ENCODE peak calls at places on chromosomes 1 and 21, in nine cellular contexts. D is fibroblast of villous mesenchyme, K is fibroblast of lung, Y is AG10803, S is GM12865, O is astrocyte of the cerebellum, R is mammary epithelial cell, Q is right atrium auricular region, X is hepatocyte. L is an unnamed sample.
A peak's percentile ranks its signal among the peaks of the same experiment; 100 is the strongest.

GRCh38 chr1:93708734-93709481 is 27.3 kb upstream of the BCAR3 start:
- DNase-seq in Y (no peak), K (no peak), Q (no peak), R (no peak), D (peak; percentile 78), S (peak; percentile 64), X (peak; percentile 49), O (no peak), L (no peak)

GRCh38 chr1:163781146-163781545 is 459.4 kb downstream of the NUF2 start:
- DNase-seq in K (no peak), Q (no peak), R (no peak), S (no peak), O (no peak), D (no peak), Y (no peak), X (no peak), L (no peak)

GRCh38 chr1:113389953-113390834 is at the start of gene MAGI3:
- DNase-seq in K (peak; percentile 98), S (peak; percentile 96), R (peak; percentile 99), O (peak; percentile 97), Y (peak; percentile 97), X (peak; percentile 99), D (peak; percentile 98), Q (peak; percentile 98), L (peak; percentile 97)

GRCh38 chr1:95061445-95062006 is 11.2 kb downstream of the ALG14 start:
- DNase-seq in D (no peak), R (no peak), Y (no peak), X (no peak), S (no peak), Q (no peak), K (no peak), O (no peak), L (no peak)

GRCh38 chr1:206953126-206953525 is 6.9 kb upstream of the PIGR start:
- DNase-seq in Q (no peak), Y (no peak), X (no peak), O (no peak), S (no peak), K (no peak), D (no peak), R (no peak), L (no peak)

GRCh38 chr1:194159941-194160340 is 973.5 kb upstream of the B3GALT2 start:
- DNase-seq in X (no peak), S (no peak), O (no peak), K (peak; percentile 9), Q (no peak), D (no peak), R (no peak), Y (no peak), L (peak; percentile 6)

GRCh38 chr1:183019860-183020259 is 3.4 kb upstream of the LAMC1 start:
- DNase-seq in D (no peak), K (peak; percentile 77), O (peak; percentile 77), Q (no peak), S (no peak), R (peak; percentile 42), Y (peak; percentile 48), X (no peak), L (no peak)

GRCh38 chr1:71587961-71588360 is 507.1 kb upstream of the ZRANB2 start:
- DNase-seq in D (peak; percentile 30), X (peak; percentile 29), R (peak; percentile 18), Q (no peak), Y (peak; percentile 58), K (peak; percentile 15), S (peak; percentile 6), O (peak; percentile 26), L (peak; percentile 19)

GRCh38 chr1:151710187-151710586 is 6.4 kb downstream of the CELF3 start:
- DNase-seq in K (peak; percentile 59), S (peak; percentile 54), O (no peak), Y (peak; percentile 29), X (no peak), R (no peak), D (no peak), Q (no peak), L (peak; percentile 12)

GRCh38 chr1:160169553-160170399 is 18.4 kb downstream of the ATP1A4 start:
- DNase-seq in X (no peak), O (peak; percentile 93), S (peak; percentile 89), K (no peak), Q (no peak), D (no peak), R (no peak), Y (no peak), L (no peak)

GRCh38 chr1:7681401-7681800 is 89.7 kb upstream of the VAMP3 start:
- DNase-seq in K (no peak), X (no peak), R (no peak), D (no peak), Q (no peak), O (no peak), Y (no peak), S (no peak), L (no peak)

GRCh38 chr1:20322825-20323612 is 32.3 kb downstream of the VWA5B1 start:
- DNase-seq in X (no peak), Y (no peak), Q (no peak), K (peak; percentile 92), R (no peak), S (peak; percentile 52), D (no peak), O (no peak), L (no peak)

GRCh38 chr1:212670882-212671281 is 28.8 kb downstream of the BATF3 start:
- DNase-seq in Y (no peak), R (no peak), Q (peak; percentile 28), K (no peak), X (no peak), S (no peak), D (no peak), O (no peak), L (no peak)

GRCh38 chr21:14995695-14996490 is 68.9 kb downstream of the NRIP1 start:
- DNase-seq in Y (peak; percentile 55), S (no peak), R (peak; percentile 13), K (peak; percentile 80), X (no peak), Q (no peak), D (no peak), O (peak; percentile 73), L (peak; percentile 26)

GRCh38 chr21:40143822-40144525 is 276.7 kb downstream of the PCP4 start:
- DNase-seq in S (peak; percentile 43), Q (peak; percentile 65), D (peak; percentile 13), Y (peak; percentile 36), R (peak; percentile 24), K (peak; percentile 26), X (peak; percentile 83), O (peak; percentile 38), L (peak; percentile 37)

GRCh38 chr1:167533851-167534300 is 15.5 kb upstream of the CD247 start:
- DNase-seq in S (peak; percentile 68), D (peak; percentile 55), K (peak; percentile 18), Q (peak; percentile 72), Y (peak; percentile 37), X (peak; percentile 83), R (peak; percentile 68), O (peak; percentile 53), L (peak; percentile 24)

DNA sequence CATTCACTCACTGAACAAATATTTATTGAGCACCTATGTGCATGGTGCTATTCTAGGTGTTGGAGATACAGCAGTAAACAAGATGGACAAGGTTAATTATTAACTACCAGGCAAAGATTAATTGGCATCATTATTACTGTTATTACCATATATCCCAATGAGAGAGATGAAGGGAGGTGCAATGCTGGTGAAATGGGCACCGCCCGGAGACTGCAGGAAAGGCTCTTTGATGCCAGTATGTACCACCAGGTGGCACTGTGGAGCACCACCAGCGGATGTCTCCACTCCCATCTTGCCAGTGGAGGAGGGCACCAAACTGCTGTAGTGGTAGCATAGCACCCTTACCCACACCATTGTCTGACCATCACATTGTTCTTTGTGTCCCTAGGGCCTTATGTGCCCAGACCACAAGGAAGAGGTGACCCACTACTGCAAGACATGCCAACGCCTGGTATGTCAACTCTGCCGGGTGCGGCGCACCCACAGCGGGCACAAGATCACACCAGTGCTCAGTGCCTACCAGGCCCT is 3.0 kb downstream of the TRIM46 start:
- DNase-seq in X (peak; percentile 87), Q (peak; percentile 87), Y (peak; percentile 69), D (peak; percentile 65), O (peak; percentile 34), R (peak; percentile 57), S (peak; percentile 82), K (peak; percentile 50), L (peak; percentile 60)
- TF ChIP-seq CTCF in X (peak; percentile 78), Q (peak; percentile 95), Y (peak; percentile 94), D (peak; percentile 89), O (peak; percentile 96), R (peak; percentile 92), S (peak; percentile 91), K (peak; percentile 95), L (peak; percentile 97)

DNA sequence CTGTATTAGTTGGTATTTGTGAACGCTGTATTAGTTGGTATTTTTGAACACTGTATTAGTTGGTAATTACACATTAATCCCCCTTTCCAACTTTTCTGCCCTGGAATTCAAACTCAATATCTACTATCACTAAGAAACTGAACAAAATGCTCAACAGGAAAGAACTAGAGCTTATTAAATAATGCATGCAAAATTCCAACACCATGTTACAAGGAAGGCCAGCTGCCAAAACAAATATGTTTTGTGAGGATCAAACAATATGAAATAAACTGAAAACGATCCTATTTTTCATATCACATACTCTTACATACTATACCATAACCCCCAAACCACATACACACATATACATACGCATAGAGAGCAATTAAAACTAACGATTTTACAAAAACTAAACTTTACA is 104.9 kb downstream of the CDC42BPA start:
- DNase-seq in Q (no peak), Y (no peak), K (no peak), O (no peak), D (no peak), X (no peak), R (no peak), S (no peak), L (no peak)
- TF ChIP-seq CTCF in Q (no peak), Y (no peak), K (no peak), O (no peak), D (no peak), X (no peak), R (no peak), S (no peak), L (no peak)

DNA sequence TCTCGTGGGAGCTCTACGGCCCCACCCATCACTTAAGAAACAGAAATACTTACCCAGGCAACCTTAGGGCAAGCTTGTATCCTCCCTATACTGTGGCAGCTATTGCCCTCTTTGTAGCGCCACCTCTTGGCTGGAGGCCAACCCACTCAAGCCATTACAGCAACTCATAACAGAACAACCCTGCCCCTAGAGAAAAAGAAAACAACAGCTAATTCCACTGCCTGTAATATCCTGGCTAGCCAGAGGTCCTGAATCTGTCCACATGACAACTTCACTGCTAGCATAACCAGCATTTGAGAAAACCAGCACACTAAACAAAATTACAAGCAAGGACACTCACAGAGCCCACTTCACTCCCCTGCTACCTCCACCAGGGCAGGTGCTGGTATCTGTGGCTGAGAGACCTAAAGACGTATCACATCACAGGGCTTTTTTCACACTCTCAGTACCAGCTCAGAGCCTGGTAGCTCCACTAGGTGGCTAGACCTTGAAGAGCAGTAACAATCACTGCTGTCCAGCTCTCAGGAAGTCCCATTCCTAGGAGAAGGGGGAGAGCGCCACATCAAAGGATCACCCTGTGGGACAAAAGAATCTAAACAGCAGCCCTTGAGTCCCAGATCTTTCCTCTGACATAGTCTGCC is 14.5 kb upstream of the MX1 start:
- DNase-seq in O (no peak), D (no peak), Y (no peak), Q (peak; percentile 57), R (peak; percentile 7), S (peak; percentile 71), K (no peak), X (no peak), L (no peak)
- TF ChIP-seq CTCF in O (peak; percentile 24), D (peak; percentile 24), Y (peak; percentile 25), Q (peak; percentile 37), R (peak; percentile 30), S (peak; percentile 22), K (no peak), X (no peak), L (no peak)

DNA sequence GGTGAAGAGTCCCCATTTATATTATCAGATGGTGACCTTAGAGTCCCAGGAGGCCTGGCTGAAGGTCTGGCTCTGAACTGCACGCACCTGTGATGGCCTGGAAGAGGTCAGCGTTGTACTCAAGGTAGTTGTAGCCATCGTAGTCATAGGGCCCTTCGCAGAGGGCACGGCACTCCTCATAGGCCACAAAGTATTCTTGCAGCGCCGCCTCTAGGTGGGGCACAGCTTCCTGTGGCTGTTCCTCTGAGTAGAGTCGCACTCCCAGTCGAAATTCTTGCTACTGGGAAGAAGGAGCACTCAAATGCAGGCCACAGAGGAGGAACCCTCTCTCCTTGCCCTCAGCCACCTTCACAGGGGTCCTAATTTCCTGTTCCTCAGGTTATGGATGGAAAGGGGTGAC is 7.7 kb downstream of the P3H1 start:
- DNase-seq in R (no peak), X (no peak), S (no peak), Y (no peak), K (no peak), O (no peak), D (no peak), Q (no peak), L (no peak)
- TF ChIP-seq CTCF in R (no peak), X (no peak), S (no peak), Y (no peak), K (no peak), O (peak; percentile 4), D (no peak), Q (no peak), L (peak; percentile 10)

L was measured in HFFc6.